ENCODE peak calls at places on chromosome 13, in ten cellular contexts. Z is mammary epithelial cell; C is pancreas; P is small intestine; F is esophagus muscularis mucosa; K is body of pancreas; H is sigmoid colon; N is thoracic aorta; I is aorta; E is effector memory CD4-positive, alpha-beta T cell. Y is an unnamed sample.

GRCh38 chr13:98405107-98405571 is 171.8 kb downstream of the STK24 start:
- DNase-seq in Z (no peak), C (no peak), P (no peak), F (no peak), K (peak; percentile 37), H (no peak), N (no peak), I (no peak), E (no peak), Y (peak; percentile 60)

GRCh38 chr13:50757021-50757420 is 86.5 kb downstream of the DLEU7 start:
- DNase-seq in Z (peak; percentile 50), C (no peak), P (no peak), F (no peak), K (no peak), H (no peak), N (no peak), I (no peak), E (no peak), Y (no peak)

GRCh38 chr13:32347651-32348050 is 32.3 kb downstream of the BRCA2 start:
- DNase-seq in Z (no peak), C (no peak), P (no peak), F (no peak), K (no peak), H (no peak), N (no peak), I (no peak), E (no peak), Y (no peak)

GRCh38 chr13:97122381-97122996 is 99.6 kb upstream of the MBNL2 start:
- DNase-seq in Z (peak; percentile 94), C (no peak), P (no peak), F (no peak), K (no peak), H (no peak), N (no peak), I (no peak), E (no peak), Y (no peak)

GRCh38 chr13:99658266-99658991 is 157.2 kb downstream of the TM9SF2 start:
- DNase-seq in Z (peak; percentile 32), C (no peak), P (peak; percentile 72), F (peak; percentile 93), K (peak; percentile 24), H (peak; percentile 72), N (no peak), I (peak; percentile 82), E (peak; percentile 42), Y (peak; percentile 59)

GRCh38 chr13:78680064-78680463 is 21.1 kb upstream of the OBI1 start:
- DNase-seq in Z (no peak), C (no peak), P (no peak), F (no peak), K (no peak), H (no peak), N (no peak), I (no peak), E (no peak), Y (no peak)

GRCh38 chr13:41563501-41564001 is 106.2 kb downstream of the RGCC start:
- DNase-seq in Z (peak; percentile 39), C (no peak), P (peak; percentile 13), F (no peak), K (no peak), H (no peak), N (no peak), I (no peak), E (no peak), Y (no peak)

GRCh38 chr13:29472317-29472961 is 123.0 kb downstream of the SLC7A1 start:
- DNase-seq in Z (peak; percentile 29), C (peak; percentile 16), P (peak; percentile 51), F (no peak), K (peak; percentile 61), H (no peak), N (no peak), I (no peak), E (peak; percentile 11), Y (peak; percentile 72)

GRCh38 chr13:28805193-28805819 is 14.8 kb upstream of the MTUS2 start:
- DNase-seq in Z (no peak), C (no peak), P (peak; percentile 42), F (no peak), K (no peak), H (no peak), N (no peak), I (peak; percentile 85), E (no peak), Y (peak; percentile 35)

GRCh38 chr13:39452834-39453233 is 150.2 kb downstream of the LHFPL6 start:
- DNase-seq in Z (no peak), C (no peak), P (no peak), F (no peak), K (no peak), H (no peak), N (no peak), I (no peak), E (no peak), Y (no peak)

GRCh38 chr13:33193428-33193974 is 92.1 kb downstream of the STARD13 start:
- DNase-seq in Z (no peak), C (no peak), P (no peak), F (no peak), K (no peak), H (no peak), N (no peak), I (no peak), E (no peak), Y (peak; percentile 56)

GRCh38 chr13:46529509-46529908 is 23.5 kb upstream of the LRCH1 start:
- DNase-seq in Z (no peak), C (no peak), P (no peak), F (no peak), K (no peak), H (no peak), N (no peak), I (no peak), E (no peak), Y (no peak)

GRCh38 chr13:49388256-49388655 is 55.6 kb downstream of the CAB39L start:
- DNase-seq in Z (no peak), C (no peak), P (no peak), F (no peak), K (no peak), H (no peak), N (no peak), I (no peak), E (no peak), Y (no peak)

GRCh38 chr13:46179576-46180368 is 2.2 kb downstream of the LCP1 start:
- DNase-seq in Z (no peak), C (no peak), P (peak; percentile 43), F (no peak), K (peak; percentile 59), H (no peak), N (peak; percentile 15), I (no peak), E (peak; percentile 69), Y (no peak)

GRCh38 chr13:52794589-52794988 is 53.9 kb downstream of the PCDH8 start:
- DNase-seq in Z (no peak), C (no peak), P (no peak), F (no peak), K (no peak), H (no peak), N (no peak), I (no peak), E (no peak), Y (no peak)

GRCh38 chr13:113151745-113152707 is 6.4 kb upstream of the PROZ start:
- DNase-seq in Z (no peak), C (no peak), P (no peak), F (no peak), K (peak; percentile 35), H (no peak), N (no peak), I (no peak), E (no peak), Y (no peak)

DNA sequence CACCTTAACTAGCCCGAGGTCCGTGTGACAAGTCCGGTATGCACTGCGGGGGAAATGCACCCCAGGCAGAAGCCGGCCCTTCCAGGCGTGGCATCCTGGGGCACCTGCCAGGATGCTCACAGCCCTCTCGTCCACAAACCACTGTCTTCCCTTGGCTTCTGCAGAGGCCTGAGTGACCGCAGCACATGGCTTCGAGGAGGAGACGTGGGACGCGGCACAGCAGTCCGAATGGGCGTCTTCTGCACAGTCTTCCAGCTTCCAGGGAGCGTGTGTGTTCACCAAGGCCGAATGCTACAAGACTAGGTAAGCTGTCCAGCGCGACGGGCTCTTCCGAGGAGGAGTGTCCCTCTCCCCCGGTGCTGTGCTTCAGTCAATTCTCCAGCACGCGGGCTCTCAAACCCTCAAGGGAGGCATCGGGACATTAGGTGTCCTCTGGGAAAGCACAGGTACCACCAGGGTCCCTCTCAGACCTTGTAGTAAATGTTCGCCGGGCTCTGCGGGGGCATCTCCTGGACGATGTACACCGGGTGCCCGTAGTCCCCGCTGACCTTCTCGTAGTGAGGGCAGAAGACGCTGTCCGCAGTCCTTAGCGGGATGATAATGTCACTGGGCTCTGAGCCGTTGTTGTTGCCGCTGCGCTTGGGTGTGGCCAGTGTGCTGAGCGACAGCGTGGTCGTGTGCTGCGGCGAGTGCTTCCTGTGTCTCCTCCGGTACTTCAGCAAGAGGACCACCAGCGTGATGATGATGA is 42.7 kb downstream of the EFNB2 start:
- DNase-seq in Z (no peak), C (no peak), P (no peak), F (no peak), K (no peak), H (no peak), N (no peak), I (no peak), E (no peak), Y (no peak)
- H3K9me3 ChIP-seq in Z (no peaks in the 10 kb centered on the region), C (no peaks in the 10 kb centered on the region), P (no peaks in the 10 kb centered on the region), F (no peaks in the 10 kb centered on the region), K (no peaks in the 10 kb centered on the region), H (no peaks in the 10 kb centered on the region), N (no peaks in the 10 kb centered on the region), I (no peaks in the 10 kb centered on the region), E (no peaks in the 10 kb centered on the region), Y (no peaks in the 10 kb centered on the region)

GRCh38 chr13:110841406-110841805 is 73.5 kb downstream of the ANKRD10 start:
- DNase-seq in Z (no peak), C (no peak), P (no peak), F (no peak), K (no peak), H (no peak), N (no peak), I (no peak), E (no peak), Y (no peak)
- H3K9me3 ChIP-seq in Z (no peaks in the 10 kb centered on the region), C (no peaks in the 10 kb centered on the region), P (no peaks in the 10 kb centered on the region), F (no peaks in the 10 kb centered on the region), K (no peaks in the 10 kb centered on the region), H (no peaks in the 10 kb centered on the region), N (no peaks in the 10 kb centered on the region), I (peaks cover 2% of the 10 kb centered on the region), E (no peaks in the 10 kb centered on the region), Y (no peaks in the 10 kb centered on the region)

DNA sequence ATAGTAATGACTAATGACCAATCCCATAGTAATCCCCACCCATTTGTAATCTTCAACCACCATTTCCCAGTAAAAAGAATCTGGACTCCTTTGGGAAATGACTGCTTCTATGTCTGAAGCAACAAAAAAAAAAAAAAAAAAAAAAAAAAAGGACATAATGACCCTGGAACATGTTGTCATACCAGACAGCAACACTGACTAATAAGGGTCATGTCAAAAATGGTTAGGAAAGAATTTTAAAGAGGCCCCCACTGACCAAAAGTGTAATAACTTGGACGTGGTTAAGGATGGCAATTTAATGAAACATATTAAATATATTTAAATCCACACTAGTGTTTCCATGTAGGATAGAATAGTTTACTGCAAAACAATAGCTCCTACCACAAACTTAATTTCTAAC is 88.2 kb downstream of the TUBA3C start:
- DNase-seq in Z (no peak), C (no peak), P (no peak), F (no peak), K (no peak), H (no peak), N (no peak), I (no peak), E (no peak), Y (no peak)
- H3K9me3 ChIP-seq in Z (peaks cover 34% of the 10 kb centered on the region), C (no peaks in the 10 kb centered on the region), P (peaks cover 2% of the 10 kb centered on the region), F (no peaks in the 10 kb centered on the region), K (no peaks in the 10 kb centered on the region), H (no peaks in the 10 kb centered on the region), N (no peaks in the 10 kb centered on the region), I (no peaks in the 10 kb centered on the region), E (no peaks in the 10 kb centered on the region), Y (no peaks in the 10 kb centered on the region)

GRCh38 chr13:73440296-73440895 is 381.6 kb downstream of the KLF5 start:
- DNase-seq in Z (peak; percentile 39), C (no peak), P (no peak), F (no peak), K (no peak), H (no peak), N (no peak), I (no peak), E (no peak), Y (no peak)
- H3K9me3 ChIP-seq in Z (peaks cover 26% of the 10 kb centered on the region), C (peaks cover 3% of the 10 kb centered on the region), P (peaks cover 7% of the 10 kb centered on the region), F (peaks cover 45% of the 10 kb centered on the region), K (peaks cover 31% of the 10 kb centered on the region), H (peaks cover 19% of the 10 kb centered on the region), N (peaks cover 31% of the 10 kb centered on the region), I (peaks cover 15% of the 10 kb centered on the region), E (peaks cover 23% of the 10 kb centered on the region), Y (peaks cover 7% of the 10 kb centered on the region)